ENCODE peak calls at places on chromosome 3, in four cellular contexts. One of them, this sample, is unnamed.
A peak's percentile ranks its signal among the peaks of the same experiment; 100 is the strongest.

GRCh38 chr3:62607287-62608029 is 234.1 kb upstream of the FEZF2 start:
- DNase-seq in epithelial cell of proximal tubule: no peak
- DNase-seq in mesenchymal stem cell: no peak
- DNase-seq in GM04503: peak; percentile 58
- DNase-seq in this sample: no peak

GRCh38 chr3:10783360-10784346 is 32.4 kb upstream of the SLC6A11 start:
- DNase-seq in epithelial cell of proximal tubule: no peak
- DNase-seq in GM04503: no peak
- DNase-seq in mesenchymal stem cell: peak; percentile 4
- DNase-seq in this sample: peak; percentile 46

GRCh38 chr3:134381836-134382442 is 7.7 kb upstream of the AMOTL2 start:
- DNase-seq in GM04503: no peak
- DNase-seq in epithelial cell of proximal tubule: no peak
- DNase-seq in mesenchymal stem cell: no peak
- DNase-seq in this sample: peak; percentile 68

GRCh38 chr3:53162672-53163458 is 1.9 kb downstream of the PRKCD start:
- DNase-seq in mesenchymal stem cell: peak; percentile 34
- DNase-seq in GM04503: no peak
- DNase-seq in epithelial cell of proximal tubule: no peak
- DNase-seq in this sample: no peak

GRCh38 chr3:46672349-46672695 is 21.2 kb downstream of the ALS2CL start:
- DNase-seq in GM04503: no peak
- DNase-seq in mesenchymal stem cell: no peak
- DNase-seq in epithelial cell of proximal tubule: no peak
- DNase-seq in this sample: peak; percentile 50

GRCh38 chr3:101690972-101691371 is 4.5 kb upstream of the RPL24 start:
- DNase-seq in GM04503: no peak
- DNase-seq in mesenchymal stem cell: no peak
- DNase-seq in epithelial cell of proximal tubule: no peak
- DNase-seq in this sample: no peak

GRCh38 chr3:132972333-132972732 is 65.9 kb upstream of the TMEM108 start:
- DNase-seq in mesenchymal stem cell: no peak
- DNase-seq in epithelial cell of proximal tubule: no peak
- DNase-seq in GM04503: no peak
- DNase-seq in this sample: no peak

GRCh38 chr3:151478376-151478702 is 17.5 kb upstream of the IGSF10 start:
- DNase-seq in GM04503: no peak
- DNase-seq in epithelial cell of proximal tubule: no peak
- DNase-seq in mesenchymal stem cell: no peak
- DNase-seq in this sample: no peak

GRCh38 chr3:73605388-73605787 is 19.4 kb downstream of the PDZRN3 start:
- DNase-seq in GM04503: peak; percentile 75
- DNase-seq in mesenchymal stem cell: peak; percentile 84
- DNase-seq in epithelial cell of proximal tubule: no peak
- DNase-seq in this sample: no peak

GRCh38 chr3:187838016-187838535 is 92.8 kb upstream of the BCL6 start:
- DNase-seq in epithelial cell of proximal tubule: no peak
- DNase-seq in GM04503: no peak
- DNase-seq in mesenchymal stem cell: no peak
- DNase-seq in this sample: no peak

GRCh38 chr3:194688207-194688711 is 2.6 kb downstream of the FAM43A start:
- DNase-seq in epithelial cell of proximal tubule: no peak
- DNase-seq in GM04503: no peak
- DNase-seq in mesenchymal stem cell: peak; percentile 46
- DNase-seq in this sample: no peak

GRCh38 chr3:183824761-183825379 is 507 bp downstream of the MAP6D1 start:
- DNase-seq in epithelial cell of proximal tubule: no peak
- DNase-seq in mesenchymal stem cell: peak; percentile 29
- DNase-seq in GM04503: no peak
- DNase-seq in this sample: no peak

GRCh38 chr3:139450155-139450554 is 26.2 kb downstream of the RBP2 start:
- DNase-seq in epithelial cell of proximal tubule: no peak
- DNase-seq in GM04503: no peak
- DNase-seq in mesenchymal stem cell: no peak
- DNase-seq in this sample: no peak

GRCh38 chr3:52820741-52821140 is 9.7 kb downstream of the ITIH4 start:
- DNase-seq in epithelial cell of proximal tubule: no peak
- DNase-seq in mesenchymal stem cell: peak; percentile 22
- DNase-seq in GM04503: no peak
- DNase-seq in this sample: no peak

GRCh38 chr3:42216820-42217416 is 49.1 kb downstream of the CCK start:
- DNase-seq in epithelial cell of proximal tubule: no peak
- DNase-seq in GM04503: no peak
- DNase-seq in mesenchymal stem cell: peak; percentile 67
- DNase-seq in this sample: no peak

GRCh38 chr3:123499316-123499715 is 50.4 kb upstream of the ADCY5 start:
- DNase-seq in epithelial cell of proximal tubule: no peak
- DNase-seq in mesenchymal stem cell: peak; percentile 43
- DNase-seq in GM04503: peak; percentile 38
- DNase-seq in this sample: no peak

GRCh38 chr3:77038928-77039605 is 832 bp upstream of the ROBO2 start:
- DNase-seq in mesenchymal stem cell: peak; percentile 36
- DNase-seq in GM04503: no peak
- DNase-seq in epithelial cell of proximal tubule: no peak
- DNase-seq in this sample: no peak